ENCODE peak calls at places on chromosomes 4 and X, in five cellular contexts. One of them, this sample, is unnamed.

GRCh38 chr4:182554736-182555135 is 311.5 kb downstream of the TENM3 start:
- DNase-seq in GM23338: no peak
- DNase-seq in astrocyte: peak; percentile 79
- DNase-seq in tibial nerve: no peak
- DNase-seq in right lobe of liver: no peak
- DNase-seq in this sample: no peak

GRCh38 chr4:71262161-71262560 is 76.7 kb upstream of the SLC4A4 start:
- DNase-seq in GM23338: no peak
- DNase-seq in astrocyte: peak; percentile 79
- DNase-seq in tibial nerve: no peak
- DNase-seq in right lobe of liver: no peak
- DNase-seq in this sample: no peak

GRCh38 chr4:34814266-34814665 is 1430.0 kb downstream of the ARAP2 start:
- DNase-seq in GM23338: no peak
- DNase-seq in astrocyte: peak; percentile 18
- DNase-seq in tibial nerve: no peak
- DNase-seq in right lobe of liver: no peak
- DNase-seq in this sample: no peak

GRCh38 chr4:5700459-5700858 is 7.9 kb downstream of the EVC2 start:
- DNase-seq in GM23338: no peak
- DNase-seq in astrocyte: no peak
- DNase-seq in tibial nerve: no peak
- DNase-seq in right lobe of liver: no peak
- DNase-seq in this sample: no peak

GRCh38 chrX:149829751-149830191 is 48.0 kb downstream of the MAGEA9 start:
- DNase-seq in GM23338: peak; percentile 61
- DNase-seq in astrocyte: peak; percentile 68
- DNase-seq in tibial nerve: no peak
- DNase-seq in right lobe of liver: no peak
- DNase-seq in this sample: no peak

GRCh38 chrX:11437642-11438379 is 144.6 kb downstream of the AMELX start:
- DNase-seq in GM23338: no peak
- DNase-seq in astrocyte: peak; percentile 64
- DNase-seq in tibial nerve: no peak
- DNase-seq in right lobe of liver: peak; percentile 68
- DNase-seq in this sample: peak; percentile 76

GRCh38 chr4:125728568-125728967 is 413.8 kb downstream of the FAT4 start:
- DNase-seq in GM23338: peak; percentile 40
- DNase-seq in astrocyte: peak; percentile 98
- DNase-seq in tibial nerve: no peak
- DNase-seq in right lobe of liver: no peak
- DNase-seq in this sample: no peak

GRCh38 chr4:123740236-123740635 is 343.6 kb downstream of the SPRY1 start:
- DNase-seq in GM23338: no peak
- DNase-seq in astrocyte: no peak
- DNase-seq in tibial nerve: no peak
- DNase-seq in right lobe of liver: no peak
- DNase-seq in this sample: no peak

GRCh38 chrX:112043997-112044396 is 38.6 kb downstream of the TRPC5 start:
- DNase-seq in GM23338: peak; percentile 41
- DNase-seq in astrocyte: no peak
- DNase-seq in tibial nerve: no peak
- DNase-seq in right lobe of liver: no peak
- DNase-seq in this sample: no peak

GRCh38 chrX:134990475-134991473 is at the start of gene SMIM10:
- DNase-seq in GM23338: peak; percentile 35
- DNase-seq in astrocyte: peak; percentile 70
- DNase-seq in tibial nerve: peak; percentile 65
- DNase-seq in right lobe of liver: peak; percentile 58
- DNase-seq in this sample: peak; percentile 75

GRCh38 chr4:65046496-65047101 is 623.7 kb downstream of the EPHA5 start:
- DNase-seq in GM23338: no peak
- DNase-seq in astrocyte: peak; percentile 75
- DNase-seq in tibial nerve: no peak
- DNase-seq in right lobe of liver: no peak
- DNase-seq in this sample: no peak

GRCh38 chr4:45662996-45663395 is 460.9 kb downstream of the GABRG1 start:
- DNase-seq in GM23338: peak; percentile 9
- DNase-seq in astrocyte: peak; percentile 74
- DNase-seq in tibial nerve: no peak
- DNase-seq in right lobe of liver: no peak
- DNase-seq in this sample: no peak

GRCh38 chrX:45472968-45473367 is 272.3 kb upstream of the DIPK2B start:
- DNase-seq in GM23338: no peak
- DNase-seq in astrocyte: peak; percentile 65
- DNase-seq in tibial nerve: no peak
- DNase-seq in right lobe of liver: no peak
- DNase-seq in this sample: no peak

GRCh38 chrX:76915836-76916235 is 488.3 kb downstream of the MAGEE1 start:
- DNase-seq in GM23338: no peak
- DNase-seq in astrocyte: no peak
- DNase-seq in tibial nerve: no peak
- DNase-seq in right lobe of liver: no peak
- DNase-seq in this sample: no peak

GRCh38 chr4:69823481-69824186 is 36.3 kb downstream of the SULT1E1 start:
- DNase-seq in GM23338: peak; percentile 62
- DNase-seq in astrocyte: no peak
- DNase-seq in tibial nerve: no peak
- DNase-seq in right lobe of liver: peak; percentile 82
- DNase-seq in this sample: no peak

GRCh38 chrX:2690856-2691542 is at the start of gene CD99:
- DNase-seq in GM23338: peak; percentile 84
- DNase-seq in astrocyte: peak; percentile 74
- DNase-seq in tibial nerve: peak; percentile 77
- DNase-seq in right lobe of liver: peak; percentile 97
- DNase-seq in this sample: peak; percentile 90

GRCh38 chrX:103585421-103586313 is at the start of gene TCEAL4:
- DNase-seq in GM23338: peak; percentile 61
- DNase-seq in astrocyte: no peak
- DNase-seq in tibial nerve: peak; percentile 56
- DNase-seq in right lobe of liver: peak; percentile 81
- DNase-seq in this sample: no peak

GRCh38 chr4:23458061-23458460 is 431.8 kb downstream of the PPARGC1A start:
- DNase-seq in GM23338: no peak
- DNase-seq in astrocyte: no peak
- DNase-seq in tibial nerve: no peak
- DNase-seq in right lobe of liver: no peak
- DNase-seq in this sample: no peak

GRCh38 chrX:85288992-85289723 is 45.4 kb downstream of the ZNF711 start:
- DNase-seq in GM23338: peak; percentile 10
- DNase-seq in astrocyte: no peak
- DNase-seq in tibial nerve: no peak
- DNase-seq in right lobe of liver: no peak
- DNase-seq in this sample: no peak
- TF ChIP-seq CTCF in GM23338: peak; percentile 38
- TF ChIP-seq CTCF in astrocyte: no peak
- TF ChIP-seq CTCF in tibial nerve: no peak
- TF ChIP-seq CTCF in right lobe of liver: no peak
- TF ChIP-seq CTCF in this sample: no peak

GRCh38 chr4:37478151-37478550 is 208.0 kb downstream of the RELL1 start:
- DNase-seq in GM23338: no peak
- DNase-seq in astrocyte: no peak
- DNase-seq in tibial nerve: no peak
- DNase-seq in right lobe of liver: no peak
- DNase-seq in this sample: no peak
- H3K4me1 ChIP-seq in GM23338: no peaks in the 10 kb centered on the region
- H3K4me1 ChIP-seq in astrocyte: no peaks in the 10 kb centered on the region
- H3K4me1 ChIP-seq in tibial nerve: no peaks in the 10 kb centered on the region
- H3K4me1 ChIP-seq in right lobe of liver: no peaks in the 10 kb centered on the region
- H3K4me1 ChIP-seq in this sample: no peaks in the 10 kb centered on the region

GRCh38 chr4:128298852-128299251 is 11.2 kb upstream of the PGRMC2 start:
- DNase-seq in GM23338: no peak
- DNase-seq in astrocyte: no peak
- DNase-seq in tibial nerve: no peak
- DNase-seq in right lobe of liver: peak; percentile 61
- DNase-seq in this sample: no peak
- TF ChIP-seq CTCF in GM23338: no peak
- TF ChIP-seq CTCF in astrocyte: no peak
- TF ChIP-seq CTCF in tibial nerve: no peak
- TF ChIP-seq CTCF in right lobe of liver: peak; percentile 32
- TF ChIP-seq CTCF in this sample: no peak

GRCh38 chr4:15295421-15296162 is 132.2 kb upstream of the C1QTNF7 start:
- DNase-seq in GM23338: no peak
- DNase-seq in astrocyte: no peak
- DNase-seq in tibial nerve: no peak
- DNase-seq in right lobe of liver: no peak
- DNase-seq in this sample: no peak

GRCh38 chr4:15294832-15295231 is 133.0 kb upstream of the C1QTNF7 start:
- DNase-seq in GM23338: no peak
- DNase-seq in astrocyte: no peak
- DNase-seq in tibial nerve: no peak
- DNase-seq in right lobe of liver: no peak
- DNase-seq in this sample: no peak

GRCh38 chr4:15294202-15294601 is 133.6 kb upstream of the C1QTNF7 start:
- DNase-seq in GM23338: no peak
- DNase-seq in astrocyte: no peak
- DNase-seq in tibial nerve: no peak
- DNase-seq in right lobe of liver: no peak
- DNase-seq in this sample: no peak

GRCh38 chr4:15299627-15300026 is 128.2 kb upstream of the C1QTNF7 start:
- DNase-seq in GM23338: no peak
- DNase-seq in astrocyte: no peak
- DNase-seq in tibial nerve: no peak
- DNase-seq in right lobe of liver: no peak
- DNase-seq in this sample: no peak

GRCh38 chr4:15297344-15297743 is 130.5 kb upstream of the C1QTNF7 start:
- DNase-seq in GM23338: no peak
- DNase-seq in astrocyte: no peak
- DNase-seq in tibial nerve: no peak
- DNase-seq in right lobe of liver: no peak
- DNase-seq in this sample: no peak
- H3K4me1 ChIP-seq in GM23338: no peaks in the 10 kb centered on the region
- H3K4me1 ChIP-seq in astrocyte: no peaks in the 10 kb centered on the region
- H3K4me1 ChIP-seq in tibial nerve: no peaks in the 10 kb centered on the region
- H3K4me1 ChIP-seq in right lobe of liver: no peaks in the 10 kb centered on the region
- H3K4me1 ChIP-seq in this sample: no peaks in the 10 kb centered on the region

GRCh38 chr4:169151671-169152070 is 119.1 kb downstream of the SH3RF1 start:
- DNase-seq in GM23338: no peak
- DNase-seq in astrocyte: peak; percentile 62
- DNase-seq in tibial nerve: no peak
- DNase-seq in right lobe of liver: no peak
- DNase-seq in this sample: no peak

GRCh38 chr4:169152104-169152503 is 118.7 kb downstream of the SH3RF1 start:
- DNase-seq in GM23338: no peak
- DNase-seq in astrocyte: no peak
- DNase-seq in tibial nerve: no peak
- DNase-seq in right lobe of liver: no peak
- DNase-seq in this sample: no peak

GRCh38 chr4:169153451-169153850 is 117.3 kb downstream of the SH3RF1 start:
- DNase-seq in GM23338: no peak
- DNase-seq in astrocyte: no peak
- DNase-seq in tibial nerve: no peak
- DNase-seq in right lobe of liver: no peak
- DNase-seq in this sample: no peak

GRCh38 chr4:169150806-169151205 is 120.0 kb downstream of the SH3RF1 start:
- DNase-seq in GM23338: no peak
- DNase-seq in astrocyte: no peak
- DNase-seq in tibial nerve: no peak
- DNase-seq in right lobe of liver: no peak
- DNase-seq in this sample: no peak

DNA sequence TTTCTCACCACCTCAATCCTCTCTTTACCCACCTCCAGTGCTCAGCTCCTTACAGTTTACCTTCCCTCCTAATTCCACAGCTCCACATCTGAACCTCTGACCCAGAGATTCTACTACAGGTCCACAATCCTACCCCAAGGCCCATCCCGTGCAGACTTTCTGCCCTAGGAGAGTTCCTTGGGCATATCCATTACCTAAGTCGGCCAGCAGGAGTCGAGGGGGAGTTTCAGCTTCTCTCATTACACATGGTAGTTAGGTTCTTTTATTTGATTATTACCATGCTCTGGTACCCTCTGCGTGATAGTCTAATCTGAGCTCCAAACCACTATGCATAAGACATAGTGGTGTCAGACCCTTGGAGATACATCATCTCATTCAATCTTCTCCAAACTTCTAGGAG is 117.9 kb downstream of the SH3RF1 start:
- DNase-seq in GM23338: peak; percentile 55
- DNase-seq in astrocyte: no peak
- DNase-seq in tibial nerve: no peak
- DNase-seq in right lobe of liver: no peak
- DNase-seq in this sample: no peak
- TF ChIP-seq CTCF in GM23338: peak; percentile 57
- TF ChIP-seq CTCF in astrocyte: peak; percentile 8
- TF ChIP-seq CTCF in tibial nerve: no peak
- TF ChIP-seq CTCF in right lobe of liver: no peak
- TF ChIP-seq CTCF in this sample: no peak

DNA sequence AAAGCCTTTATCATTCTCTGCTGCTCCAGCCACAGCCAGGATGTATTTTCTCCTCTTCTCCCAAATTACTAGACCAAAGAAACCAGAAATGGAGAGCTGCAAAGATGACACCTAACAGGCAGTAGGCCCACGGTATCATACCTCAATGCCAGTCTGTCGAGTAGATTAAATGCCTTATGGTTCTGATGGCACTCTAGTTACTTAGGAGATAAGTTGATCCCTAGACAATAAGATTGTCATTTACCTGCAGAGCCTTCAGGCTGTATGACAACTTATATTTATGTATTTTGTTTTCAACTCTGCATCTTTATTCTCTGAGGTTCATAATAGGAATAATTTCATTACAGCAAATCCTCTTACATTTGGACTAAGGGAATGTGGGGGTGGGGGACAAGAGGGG is 262.1 kb downstream of the LDB2 start:
- DNase-seq in GM23338: no peak
- DNase-seq in astrocyte: no peak
- DNase-seq in tibial nerve: no peak
- DNase-seq in right lobe of liver: no peak
- DNase-seq in this sample: no peak
- H3K4me1 ChIP-seq in GM23338: peaks cover 18% of the 10 kb centered on the region
- H3K4me1 ChIP-seq in astrocyte: no peaks in the 10 kb centered on the region
- H3K4me1 ChIP-seq in tibial nerve: no peaks in the 10 kb centered on the region
- H3K4me1 ChIP-seq in right lobe of liver: no peaks in the 10 kb centered on the region
- H3K4me1 ChIP-seq in this sample: no peaks in the 10 kb centered on the region

DNA sequence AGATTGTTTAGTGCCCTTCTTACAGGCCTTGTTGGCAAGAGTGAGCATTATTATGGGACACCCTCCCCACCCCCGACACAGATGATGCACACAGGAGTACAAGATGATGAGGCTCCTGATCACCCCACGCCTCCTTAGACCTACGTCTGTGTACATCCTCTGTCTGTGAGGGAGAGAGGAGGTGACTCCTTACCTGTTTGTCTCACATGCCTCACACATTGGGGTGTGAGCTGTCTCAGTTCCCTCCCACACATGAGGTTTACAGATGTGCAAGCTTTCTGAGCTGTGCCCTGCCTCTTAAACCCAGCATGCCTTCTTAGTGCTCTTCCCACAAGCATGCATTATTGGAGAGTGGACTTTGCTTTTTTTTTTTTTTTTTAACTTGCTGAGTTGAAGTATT is 76.7 kb downstream of the CLCN5 start:
- DNase-seq in GM23338: no peak
- DNase-seq in astrocyte: no peak
- DNase-seq in tibial nerve: no peak
- DNase-seq in right lobe of liver: no peak
- DNase-seq in this sample: no peak
- TF ChIP-seq CTCF in GM23338: no peak
- TF ChIP-seq CTCF in astrocyte: no peak
- TF ChIP-seq CTCF in tibial nerve: no peak
- TF ChIP-seq CTCF in right lobe of liver: no peak
- TF ChIP-seq CTCF in this sample: no peak

This sample was measured in right atrium auricular region.